ENCODE peak calls at places on chromosomes 5 and 9, in eight cellular contexts. One of them, this sample, is unnamed.

GRCh38 chr9:84862786-84863185 is 193.3 kb downstream of the NTRK2 start:
- DNase-seq in IMR-90: no peak
- DNase-seq in foreskin fibroblast: peak; percentile 84
- DNase-seq in GM20000: no peak
- DNase-seq in body of pancreas: no peak
- DNase-seq in naive thymus-derived CD4-positive, alpha-beta T cell: no peak
- DNase-seq in SIG-M5: no peak
- DNase-seq in fibroblast of lung: peak; percentile 70
- DNase-seq in this sample: no peak

GRCh38 chr9:131310833-131311554 is 21.5 kb downstream of the PLPP7 start:
- DNase-seq in GM20000: no peak
- DNase-seq in IMR-90: no peak
- DNase-seq in fibroblast of lung: no peak
- DNase-seq in naive thymus-derived CD4-positive, alpha-beta T cell: peak; percentile 41
- DNase-seq in foreskin fibroblast: no peak
- DNase-seq in SIG-M5: no peak
- DNase-seq in body of pancreas: no peak
- DNase-seq in this sample: peak; percentile 76

GRCh38 chr5:171845857-171846785 is 60.5 kb downstream of the SMIM23 start:
- DNase-seq in fibroblast of lung: peak; percentile 14
- DNase-seq in foreskin fibroblast: peak; percentile 77
- DNase-seq in SIG-M5: no peak
- DNase-seq in GM20000: no peak
- DNase-seq in IMR-90: peak; percentile 41
- DNase-seq in body of pancreas: peak; percentile 34
- DNase-seq in naive thymus-derived CD4-positive, alpha-beta T cell: no peak
- DNase-seq in this sample: no peak

GRCh38 chr9:134494905-134495304 is 146.7 kb upstream of the COL5A1 start:
- DNase-seq in foreskin fibroblast: no peak
- DNase-seq in body of pancreas: peak; percentile 3
- DNase-seq in GM20000: no peak
- DNase-seq in naive thymus-derived CD4-positive, alpha-beta T cell: no peak
- DNase-seq in SIG-M5: no peak
- DNase-seq in IMR-90: no peak
- DNase-seq in fibroblast of lung: no peak
- DNase-seq in this sample: no peak

GRCh38 chr9:133993635-133994253 is 1.6 kb upstream of the VAV2 start:
- DNase-seq in body of pancreas: no peak
- DNase-seq in GM20000: no peak
- DNase-seq in fibroblast of lung: no peak
- DNase-seq in SIG-M5: no peak
- DNase-seq in foreskin fibroblast: no peak
- DNase-seq in IMR-90: no peak
- DNase-seq in naive thymus-derived CD4-positive, alpha-beta T cell: no peak
- DNase-seq in this sample: no peak

GRCh38 chr9:84945878-84946538 is 276.5 kb downstream of the NTRK2 start:
- DNase-seq in SIG-M5: no peak
- DNase-seq in IMR-90: no peak
- DNase-seq in foreskin fibroblast: peak; percentile 21
- DNase-seq in naive thymus-derived CD4-positive, alpha-beta T cell: no peak
- DNase-seq in body of pancreas: no peak
- DNase-seq in GM20000: no peak
- DNase-seq in fibroblast of lung: no peak
- DNase-seq in this sample: no peak

GRCh38 chr5:174947548-174947947 is 223.2 kb downstream of the MSX2 start:
- DNase-seq in fibroblast of lung: no peak
- DNase-seq in GM20000: no peak
- DNase-seq in IMR-90: no peak
- DNase-seq in body of pancreas: no peak
- DNase-seq in naive thymus-derived CD4-positive, alpha-beta T cell: no peak
- DNase-seq in foreskin fibroblast: no peak
- DNase-seq in SIG-M5: no peak
- DNase-seq in this sample: no peak

GRCh38 chr9:132551556-132551955 is 30.9 kb upstream of the BARHL1 start:
- DNase-seq in IMR-90: no peak
- DNase-seq in fibroblast of lung: no peak
- DNase-seq in SIG-M5: no peak
- DNase-seq in foreskin fibroblast: no peak
- DNase-seq in body of pancreas: no peak
- DNase-seq in naive thymus-derived CD4-positive, alpha-beta T cell: no peak
- DNase-seq in GM20000: no peak
- DNase-seq in this sample: no peak

GRCh38 chr9:89606049-89606481 is 1.3 kb downstream of the GADD45G start:
- DNase-seq in foreskin fibroblast: peak; percentile 79
- DNase-seq in SIG-M5: no peak
- DNase-seq in fibroblast of lung: peak; percentile 81
- DNase-seq in naive thymus-derived CD4-positive, alpha-beta T cell: peak; percentile 34
- DNase-seq in GM20000: peak; percentile 49
- DNase-seq in IMR-90: peak; percentile 61
- DNase-seq in body of pancreas: peak; percentile 87
- DNase-seq in this sample: peak; percentile 20

GRCh38 chr5:172769324-172769597 is 1.7 kb downstream of the DUSP1 start:
- DNase-seq in IMR-90: no peak
- DNase-seq in fibroblast of lung: no peak
- DNase-seq in naive thymus-derived CD4-positive, alpha-beta T cell: no peak
- DNase-seq in SIG-M5: no peak
- DNase-seq in foreskin fibroblast: no peak
- DNase-seq in GM20000: no peak
- DNase-seq in body of pancreas: no peak
- DNase-seq in this sample: no peak

GRCh38 chr5:1762121-1762877 is 37.3 kb downstream of the MRPL36 start:
- DNase-seq in GM20000: no peak
- DNase-seq in foreskin fibroblast: no peak
- DNase-seq in SIG-M5: no peak
- DNase-seq in naive thymus-derived CD4-positive, alpha-beta T cell: no peak
- DNase-seq in IMR-90: no peak
- DNase-seq in body of pancreas: no peak
- DNase-seq in fibroblast of lung: no peak
- DNase-seq in this sample: no peak

GRCh38 chr5:56552612-56553268 is 262.6 kb upstream of the MAP3K1 start:
- DNase-seq in foreskin fibroblast: no peak
- DNase-seq in IMR-90: peak; percentile 45
- DNase-seq in fibroblast of lung: peak; percentile 59
- DNase-seq in GM20000: no peak
- DNase-seq in SIG-M5: no peak
- DNase-seq in naive thymus-derived CD4-positive, alpha-beta T cell: no peak
- DNase-seq in body of pancreas: no peak
- DNase-seq in this sample: no peak

GRCh38 chr9:114169029-114169939 is 13.9 kb downstream of the COL27A1 start:
- DNase-seq in GM20000: no peak
- DNase-seq in body of pancreas: no peak
- DNase-seq in IMR-90: peak; percentile 83
- DNase-seq in naive thymus-derived CD4-positive, alpha-beta T cell: no peak
- DNase-seq in fibroblast of lung: peak; percentile 85
- DNase-seq in SIG-M5: no peak
- DNase-seq in foreskin fibroblast: peak; percentile 80
- DNase-seq in this sample: no peak

GRCh38 chr5:80399553-80400239 is 8.2 kb upstream of the ZFYVE16 start:
- DNase-seq in body of pancreas: no peak
- DNase-seq in naive thymus-derived CD4-positive, alpha-beta T cell: no peak
- DNase-seq in SIG-M5: peak; percentile 47
- DNase-seq in foreskin fibroblast: peak; percentile 70
- DNase-seq in GM20000: peak; percentile 32
- DNase-seq in IMR-90: peak; percentile 73
- DNase-seq in fibroblast of lung: peak; percentile 36
- DNase-seq in this sample: no peak

GRCh38 chr5:150138551-150139265 is 16.9 kb downstream of the PDGFRB start:
- DNase-seq in naive thymus-derived CD4-positive, alpha-beta T cell: no peak
- DNase-seq in IMR-90: peak; percentile 96
- DNase-seq in SIG-M5: no peak
- DNase-seq in GM20000: no peak
- DNase-seq in fibroblast of lung: peak; percentile 97
- DNase-seq in foreskin fibroblast: peak; percentile 90
- DNase-seq in body of pancreas: peak; percentile 21
- DNase-seq in this sample: no peak

GRCh38 chr5:10831416-10831815 is 70.4 kb upstream of the DAP start:
- DNase-seq in body of pancreas: no peak
- DNase-seq in GM20000: no peak
- DNase-seq in IMR-90: peak; percentile 95
- DNase-seq in SIG-M5: no peak
- DNase-seq in naive thymus-derived CD4-positive, alpha-beta T cell: no peak
- DNase-seq in fibroblast of lung: peak; percentile 93
- DNase-seq in foreskin fibroblast: peak; percentile 91
- DNase-seq in this sample: no peak